ENCODE peak calls at places on chromosome 9, in ten cellular contexts. P is right cardiac atrium; J is CD4-positive, alpha-beta T cell; N is psoas muscle; M is RWPE2; R is right lobe of liver; E is pancreas; W is heart right ventricle; X is left lung; D is body of pancreas. T is an unnamed sample.

GRCh38 chr9:3371842-3372241 is 154.0 kb downstream of the RFX3 start:
- ATAC-seq in P (no peak), J (no peak), N (no peak), M (no peak), R (no peak), E (no peak), W (no peak), X (no peak), D (no peak), T (no peak)

GRCh38 chr9:123420560-123421210 is 64.7 kb downstream of the CRB2 start:
- ATAC-seq in P (no peak), J (no peak), N (no peak), M (no peak), R (no peak), E (no peak), W (no peak), X (peak), D (no peak), T (no peak)

GRCh38 chr9:137631608-137632431 is 13.0 kb downstream of the EHMT1 start:
- ATAC-seq in P (no peak), J (no peak), N (no peak), M (no peak), R (no peak), E (no peak), W (no peak), X (no peak), D (no peak), T (no peak)

GRCh38 chr9:113694912-113695900 is 180.9 kb upstream of the ZNF618 start:
- ATAC-seq in P (no peak), J (peak), N (no peak), M (no peak), R (no peak), E (no peak), W (no peak), X (no peak), D (no peak), T (no peak)

GRCh38 chr9:94770344-94770743 is 43.8 kb downstream of the AOPEP start:
- ATAC-seq in P (no peak), J (no peak), N (no peak), M (no peak), R (no peak), E (peak), W (no peak), X (no peak), D (no peak), T (no peak)

GRCh38 chr9:137668203-137668602 is 49.4 kb downstream of the EHMT1 start:
- ATAC-seq in P (no peak), J (no peak), N (no peak), M (no peak), R (no peak), E (no peak), W (no peak), X (no peak), D (no peak), T (no peak)

GRCh38 chr9:85478847-85479246 is 262.9 kb downstream of the AGTPBP1 start:
- ATAC-seq in P (no peak), J (no peak), N (no peak), M (no peak), R (peak), E (no peak), W (no peak), X (no peak), D (no peak), T (peak)

GRCh38 chr9:33448159-33448511 is 742 bp upstream of the AQP3 start:
- ATAC-seq in P (no peak), J (no peak), N (peak), M (no peak), R (peak), E (no peak), W (no peak), X (no peak), D (peak), T (no peak)

GRCh38 chr9:130952065-130952762 is 13.2 kb upstream of the FIBCD1 start:
- ATAC-seq in P (no peak), J (no peak), N (no peak), M (no peak), R (no peak), E (no peak), W (no peak), X (no peak), D (no peak), T (no peak)

GRCh38 chr9:88586452-88586851 is 51.5 kb downstream of the NXNL2 start:
- ATAC-seq in P (no peak), J (no peak), N (no peak), M (no peak), R (no peak), E (no peak), W (no peak), X (no peak), D (no peak), T (no peak)

GRCh38 chr9:91395106-91395552 is 28.5 kb downstream of the NFIL3 start:
- ATAC-seq in P (no peak), J (no peak), N (peak), M (peak), R (peak), E (peak), W (no peak), X (peak), D (no peak), T (no peak)

GRCh38 chr9:109121218-109121796 is 1.6 kb upstream of the TMEM245 start:
- ATAC-seq in P (no peak), J (no peak), N (no peak), M (no peak), R (no peak), E (no peak), W (no peak), X (no peak), D (no peak), T (no peak)
- H3K27ac ChIP-seq in P (no peak), J (no peak), N (no peak), M (no peak), R (no peak), E (no peak), W (no peak), X (no peak), D (no peak), T (no peak)

GRCh38 chr9:129887210-129888084 is 52.2 kb downstream of the USP20 start:
- ATAC-seq in P (no peak), J (peak), N (no peak), M (no peak), R (no peak), E (no peak), W (no peak), X (no peak), D (no peak), T (no peak)

GRCh38 chr9:129889461-129889935 is 54.2 kb downstream of the USP20 start:
- ATAC-seq in P (no peak), J (no peak), N (no peak), M (no peak), R (no peak), E (no peak), W (no peak), X (no peak), D (no peak), T (no peak)

GRCh38 chr9:129888085-129888808 is 53.0 kb downstream of the USP20 start:
- ATAC-seq in P (no peak), J (peak), N (no peak), M (no peak), R (peak), E (no peak), W (peak), X (no peak), D (no peak), T (no peak)

GRCh38 chr9:129889936-129890717 is 54.9 kb downstream of the USP20 start:
- ATAC-seq in P (no peak), J (no peak), N (no peak), M (no peak), R (peak), E (no peak), W (no peak), X (peak), D (no peak), T (no peak)

GRCh38 chr9:129888809-129889460 is 53.7 kb downstream of the USP20 start:
- ATAC-seq in P (no peak), J (peak), N (no peak), M (no peak), R (no peak), E (no peak), W (no peak), X (no peak), D (no peak), T (no peak)
- H3K27ac ChIP-seq in P (peak), J (peak), N (peak), M (no peak), R (no peak), E (no peak), W (peak), X (peak), D (no peak), T (no peak)

GRCh38 chr9:121249563-121249962 is 18.4 kb upstream of the GSN start:
- ATAC-seq in P (no peak), J (no peak), N (no peak), M (no peak), R (peak), E (peak), W (no peak), X (peak), D (no peak), T (no peak)
- H3K27ac ChIP-seq in P (no peak), J (no peak), N (no peak), M (no peak), R (no peak), E (no peak), W (no peak), X (no peak), D (no peak), T (no peak)

DNA sequence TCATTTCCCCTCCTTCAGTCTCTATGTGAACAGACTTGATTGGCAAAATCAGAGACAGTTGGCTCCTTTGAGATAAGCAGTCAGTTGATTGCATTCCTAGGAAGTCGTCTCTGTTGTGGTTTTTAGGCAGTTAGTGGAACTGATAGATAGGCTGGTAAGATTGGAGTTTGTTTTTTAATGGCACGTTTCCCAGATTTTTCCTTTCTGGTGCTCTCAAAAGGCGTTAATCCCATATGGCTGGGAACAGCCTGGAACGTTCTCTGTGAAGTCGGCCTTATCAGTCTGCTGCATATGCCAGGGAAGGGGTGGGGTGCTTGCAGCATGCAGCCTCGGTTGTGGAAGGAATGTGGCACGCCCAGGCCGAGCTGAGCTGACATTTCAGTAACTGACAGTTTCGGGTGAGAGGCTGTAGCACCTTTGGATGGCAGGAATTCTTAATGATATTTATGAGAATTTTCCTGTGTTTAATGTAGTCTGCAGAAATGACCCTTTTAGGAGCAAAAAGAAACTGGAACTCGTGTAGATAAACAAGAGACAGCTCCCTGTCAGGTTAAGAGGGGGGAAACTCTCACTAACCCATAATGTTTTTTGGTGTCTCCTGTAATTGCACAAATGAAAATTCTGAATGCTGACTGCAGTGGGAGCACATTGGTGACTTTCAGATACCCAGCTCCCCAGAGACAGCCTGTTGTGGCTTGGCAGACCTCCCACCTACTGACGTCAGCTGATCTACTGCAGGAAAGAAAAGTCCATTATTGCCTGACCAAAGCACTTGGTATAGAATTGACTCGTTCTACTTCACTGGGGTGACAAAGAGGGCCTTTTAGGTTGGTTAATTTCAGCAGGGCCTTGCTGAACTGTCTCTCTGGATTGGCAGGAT is 6.3 kb downstream of the SPTAN1 start:
- ATAC-seq in P (peak), J (peak), N (peak), M (peak), R (peak), E (peak), W (peak), X (peak), D (peak), T (peak)
- H3K27ac ChIP-seq in P (peak), J (no peak), N (peak), M (peak), R (peak), E (peak), W (peak), X (peak), D (peak), T (peak)

DNA sequence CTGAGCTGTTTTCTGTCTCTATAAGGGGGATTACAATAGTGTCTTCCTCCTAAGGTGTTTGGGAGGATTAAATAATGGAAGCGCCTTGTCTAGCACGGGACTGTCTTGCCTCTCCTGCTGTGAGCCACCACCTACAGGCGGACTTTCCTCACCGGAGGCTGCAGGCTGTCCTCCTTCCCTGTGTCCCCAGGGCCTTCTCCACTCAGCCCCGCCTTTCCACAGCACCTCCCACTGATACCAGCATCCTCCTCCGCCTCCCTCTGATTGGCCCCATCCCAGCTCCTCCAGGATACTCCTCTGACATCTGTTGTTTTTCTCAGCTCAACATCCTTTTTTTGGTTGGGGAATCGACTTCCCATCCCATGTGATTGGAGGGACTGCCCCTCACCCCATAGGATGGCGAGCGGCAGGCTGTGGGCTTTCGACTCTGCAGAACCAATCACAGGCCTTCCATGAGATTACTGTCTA is 851 bp upstream of the ZDHHC12 start:
- ATAC-seq in P (peak), J (peak), N (peak), M (peak), R (peak), E (peak), W (peak), X (peak), D (no peak), T (peak)
- H3K27ac ChIP-seq in P (peak), J (peak), N (no peak), M (peak), R (peak), E (peak), W (peak), X (peak), D (no peak), T (peak)

GRCh38 chr9:98040212-98040611 is 16.3 kb upstream of the NANS start:
- ATAC-seq in P (no peak), J (no peak), N (no peak), M (no peak), R (no peak), E (no peak), W (no peak), X (no peak), D (no peak), T (no peak)

GRCh38 chr9:98034593-98035546 is 21.7 kb upstream of the NANS start:
- ATAC-seq in P (peak), J (peak), N (peak), M (no peak), R (peak), E (peak), W (peak), X (peak), D (peak), T (peak)

GRCh38 chr9:98039474-98040072 is 17.0 kb upstream of the NANS start:
- ATAC-seq in P (no peak), J (no peak), N (no peak), M (no peak), R (no peak), E (no peak), W (no peak), X (no peak), D (no peak), T (no peak)

GRCh38 chr9:98038958-98039357 is 17.6 kb upstream of the NANS start:
- ATAC-seq in P (no peak), J (no peak), N (no peak), M (no peak), R (no peak), E (no peak), W (no peak), X (no peak), D (no peak), T (no peak)

DNA sequence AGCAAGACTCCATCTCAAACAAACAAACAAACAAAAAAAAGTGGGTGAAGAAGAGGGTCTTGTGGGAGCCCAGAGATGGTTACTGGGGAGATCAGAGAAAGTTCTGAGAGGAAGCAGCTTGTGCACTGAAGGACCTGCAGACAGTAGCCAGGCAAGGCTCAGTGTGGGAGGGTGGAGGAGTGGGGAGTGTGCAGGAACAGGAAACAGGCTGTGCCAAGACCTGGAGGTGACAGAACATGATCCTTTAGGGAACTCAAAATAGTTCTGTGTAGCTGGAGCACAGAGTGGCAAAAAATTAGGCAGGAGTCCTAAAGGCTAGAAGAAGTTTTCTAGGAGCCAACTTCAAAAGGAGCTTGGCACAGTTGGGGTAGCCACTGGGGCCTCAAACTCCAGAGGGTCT is 19.2 kb upstream of the NANS start:
- ATAC-seq in P (peak), J (no peak), N (peak), M (peak), R (peak), E (peak), W (peak), X (peak), D (no peak), T (peak)
- H3K27ac ChIP-seq in P (peak), J (no peak), N (peak), M (no peak), R (no peak), E (no peak), W (no peak), X (no peak), D (no peak), T (no peak)

GRCh38 chr9:70261131-70261870 is 2.5 kb downstream of the SMC5 start:
- ATAC-seq in P (no peak), J (no peak), N (no peak), M (no peak), R (no peak), E (no peak), W (no peak), X (no peak), D (no peak), T (no peak)

GRCh38 chr9:70262384-70262783 is 3.6 kb downstream of the SMC5 start:
- ATAC-seq in P (no peak), J (no peak), N (no peak), M (no peak), R (no peak), E (no peak), W (no peak), X (no peak), D (no peak), T (no peak)

GRCh38 chr9:70263421-70263820 is 4.6 kb downstream of the SMC5 start:
- ATAC-seq in P (no peak), J (no peak), N (peak), M (no peak), R (no peak), E (no peak), W (no peak), X (no peak), D (peak), T (no peak)

GRCh38 chr9:70260606-70261005 is 1.8 kb downstream of the SMC5 start:
- ATAC-seq in P (no peak), J (no peak), N (no peak), M (no peak), R (no peak), E (no peak), W (no peak), X (no peak), D (no peak), T (no peak)

DNA sequence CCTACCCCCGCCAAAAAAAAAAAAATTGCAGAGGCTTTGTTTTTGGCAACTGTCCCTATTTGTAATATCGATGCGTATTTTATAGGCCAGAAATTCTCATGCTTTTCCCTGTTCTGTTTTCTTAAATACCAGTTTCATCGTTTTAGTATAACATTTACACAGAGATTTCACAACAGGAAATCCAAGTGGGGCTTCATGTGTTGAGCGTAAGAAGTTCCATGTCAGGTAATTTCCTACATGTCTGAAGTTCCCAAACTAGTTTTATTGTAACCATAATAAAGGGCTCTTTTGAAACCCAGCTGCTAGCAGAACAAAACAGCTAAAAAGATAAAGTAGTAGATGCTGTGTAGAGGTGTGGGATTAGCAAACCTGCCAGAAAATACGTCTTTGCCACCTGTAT is 4.2 kb downstream of the SMC5 start:
- ATAC-seq in P (no peak), J (no peak), N (no peak), M (no peak), R (no peak), E (no peak), W (no peak), X (no peak), D (peak), T (no peak)
- H3K27ac ChIP-seq in P (no peak), J (no peak), N (peak), M (peak), R (no peak), E (peak), W (peak), X (no peak), D (no peak), T (peak)

GRCh38 chr9:76352026-76352620 is 42.1 kb downstream of the RFK start:
- ATAC-seq in P (no peak), J (no peak), N (no peak), M (no peak), R (no peak), E (no peak), W (no peak), X (no peak), D (no peak), T (no peak)
- H3K27ac ChIP-seq in P (no peak), J (no peak), N (no peak), M (no peak), R (no peak), E (no peak), W (no peak), X (no peak), D (no peak), T (no peak)

GRCh38 chr9:136616307-136616635 is 46.4 kb upstream of the EGFL7 start:
- ATAC-seq in P (no peak), J (no peak), N (no peak), M (no peak), R (no peak), E (no peak), W (no peak), X (no peak), D (no peak), T (no peak)
- H3K27ac ChIP-seq in P (no peak), J (no peak), N (no peak), M (no peak), R (no peak), E (no peak), W (no peak), X (no peak), D (no peak), T (no peak)

DNA sequence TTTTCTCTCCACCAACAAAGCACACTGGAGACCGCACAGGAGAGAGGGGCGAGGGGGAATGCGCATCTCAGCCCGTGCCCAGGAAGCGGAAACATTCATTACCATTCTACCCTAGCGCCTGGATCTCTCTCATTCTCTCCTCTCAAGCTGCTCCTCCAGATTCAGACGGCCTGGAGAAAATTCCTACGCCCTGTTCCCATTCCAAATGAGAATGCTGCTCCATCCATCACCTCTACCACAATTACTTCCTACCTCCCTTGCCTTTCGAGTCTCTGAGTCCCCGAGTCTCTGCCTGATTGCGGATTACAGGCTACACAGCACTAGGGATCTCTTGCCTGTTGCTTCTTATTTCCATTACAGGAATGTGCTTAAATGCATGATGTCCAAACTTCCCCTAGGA is 6.7 kb downstream of the DDX31 start:
- ATAC-seq in P (no peak), J (no peak), N (no peak), M (no peak), R (no peak), E (no peak), W (no peak), X (no peak), D (no peak), T (no peak)
- H3K27ac ChIP-seq in P (no peak), J (no peak), N (no peak), M (no peak), R (no peak), E (no peak), W (no peak), X (no peak), D (no peak), T (no peak)

T was measured in gastroesophageal sphincter.